ENCODE peak calls at places on chromosomes 1 and 21, in ten cellular contexts. K is A549, J is transverse colon, X is NB4, N is gastrocnemius medialis, L is stomach, R is lower leg skin, Z is spleen, T is heart left ventricle, A is GM12878. I is an unnamed sample.

GRCh38 chr1:100710881-100711660 is 8.5 kb upstream of the VCAM1 start:
- DNase-seq in K (no peak), J (no peak), X (peak), N (no peak), L (no peak), R (no peak), Z (no peak), T (no peak), A (no peak), I (no peak)

GRCh38 chr1:9822897-9823692 is 670 bp downstream of the CLSTN1 start:
- DNase-seq in K (peak), J (peak), X (peak), N (no peak), L (no peak), R (no peak), Z (peak), T (peak), A (no peak), I (peak)

GRCh38 chr1:235902638-235903542 is 36.2 kb upstream of the LYST start:
- DNase-seq in K (peak), J (peak), X (peak), N (no peak), L (peak), R (no peak), Z (no peak), T (no peak), A (no peak), I (peak)

GRCh38 chr21:38645282-38645681 is 147.0 kb upstream of the ERG start:
- DNase-seq in K (no peak), J (no peak), X (no peak), N (no peak), L (no peak), R (no peak), Z (no peak), T (no peak), A (no peak), I (peak)

GRCh38 chr21:41824466-41825207 is 54.5 kb downstream of the PRDM15 start:
- DNase-seq in K (no peak), J (no peak), X (no peak), N (no peak), L (no peak), R (no peak), Z (peak), T (no peak), A (no peak), I (no peak)

GRCh38 chr1:230834292-230834691 is 34.0 kb downstream of the C1orf198 start:
- DNase-seq in K (no peak), J (no peak), X (no peak), N (no peak), L (no peak), R (no peak), Z (no peak), T (no peak), A (no peak), I (no peak)

GRCh38 chr1:25765152-25765909 is 34.7 kb upstream of the SELENON start:
- DNase-seq in K (no peak), J (no peak), X (peak), N (no peak), L (no peak), R (no peak), Z (no peak), T (no peak), A (no peak), I (no peak)

GRCh38 chr21:43893536-43894205 is 28.6 kb downstream of the AGPAT3 start:
- DNase-seq in K (no peak), J (no peak), X (no peak), N (no peak), L (peak), R (no peak), Z (peak), T (no peak), A (no peak), I (no peak)

GRCh38 chr1:109640285-109640865 is 15.5 kb upstream of the GSTM4 start:
- DNase-seq in K (peak), J (peak), X (peak), N (peak), L (peak), R (peak), Z (peak), T (peak), A (no peak), I (peak)

GRCh38 chr1:210597555-210598134 is 268.9 kb downstream of the HHAT start:
- DNase-seq in K (peak), J (no peak), X (peak), N (no peak), L (no peak), R (no peak), Z (no peak), T (no peak), A (peak), I (peak)

GRCh38 chr1:226677121-226678020 is 61.7 kb downstream of the ITPKB start:
- DNase-seq in K (peak), J (peak), X (peak), N (peak), L (peak), R (peak), Z (peak), T (peak), A (no peak), I (peak)

GRCh38 chr1:209652873-209653401 is 712 bp upstream of the LAMB3 start:
- DNase-seq in K (peak), J (peak), X (no peak), N (no peak), L (peak), R (peak), Z (no peak), T (peak), A (no peak), I (no peak)

GRCh38 chr1:27331922-27332321 is 9.9 kb upstream of the SYTL1 start:
- DNase-seq in K (no peak), J (no peak), X (no peak), N (no peak), L (no peak), R (no peak), Z (peak), T (no peak), A (no peak), I (no peak)

GRCh38 chr1:198088360-198089071 is 68.3 kb upstream of the NEK7 start:
- DNase-seq in K (peak), J (no peak), X (peak), N (no peak), L (no peak), R (no peak), Z (no peak), T (no peak), A (no peak), I (peak)

GRCh38 chr1:27536767-27537166 is 46.8 kb upstream of the WASF2 start:
- DNase-seq in K (peak), J (peak), X (no peak), N (no peak), L (no peak), R (no peak), Z (no peak), T (peak), A (no peak), I (peak)

GRCh38 chr1:80248886-80249285 is 1242.4 kb upstream of the ADGRL4 start:
- DNase-seq in K (no peak), J (no peak), X (no peak), N (no peak), L (no peak), R (no peak), Z (no peak), T (no peak), A (no peak), I (no peak)

GRCh38 chr1:39760074-39761008 is 10.8 kb downstream of the OXCT2 start:
- DNase-seq in K (no peak), J (no peak), X (no peak), N (no peak), L (no peak), R (no peak), Z (no peak), T (no peak), A (no peak), I (no peak)
- TF ChIP-seq POLR2A in K (no peak), J (no peak), X (no peak), N (no peak), L (no peak), R (no peak), Z (no peak), T (no peak), A (peak), I (no peak)

DNA sequence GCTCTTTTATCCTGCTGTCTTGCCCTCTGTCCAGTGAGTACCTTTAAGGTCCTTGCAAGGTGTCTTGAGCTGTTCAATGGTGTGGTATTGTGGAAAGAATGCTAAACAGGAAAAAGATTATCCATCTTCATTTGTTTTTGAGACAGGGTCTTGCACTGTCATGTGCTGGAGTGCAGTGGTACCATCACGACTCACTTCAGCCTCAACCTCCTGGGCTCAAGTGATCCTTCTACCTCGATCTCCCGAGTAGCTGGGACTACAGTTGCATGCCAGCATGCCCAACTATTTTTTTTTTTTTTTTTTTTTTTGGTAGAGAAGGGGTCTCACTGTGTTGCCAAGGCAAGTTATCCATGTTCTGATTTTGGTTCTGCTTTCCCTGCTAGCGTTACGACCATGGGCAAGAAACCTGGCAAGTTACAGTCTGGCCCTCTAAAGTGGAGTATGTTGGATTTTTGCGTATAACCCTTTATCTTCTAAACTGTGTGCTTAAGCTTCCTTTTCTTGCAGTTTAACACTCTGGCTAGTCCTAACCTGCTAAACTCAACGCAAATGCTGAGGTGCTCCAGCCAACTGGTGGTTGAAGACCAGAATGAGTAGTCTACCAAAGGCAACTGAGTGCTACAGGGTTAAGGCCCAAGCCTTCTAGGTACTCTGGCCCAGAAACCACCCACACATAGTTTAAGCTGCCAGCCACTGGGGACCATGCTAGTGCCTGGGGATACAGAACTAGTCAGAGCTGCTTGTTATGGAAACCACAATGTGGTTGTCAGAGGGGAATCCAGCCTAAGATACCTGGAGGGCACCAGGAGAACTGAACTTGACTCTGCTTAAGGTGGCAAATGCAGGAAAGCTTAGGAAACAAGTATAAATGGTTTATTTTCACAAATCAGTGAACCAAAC is 7.9 kb downstream of the RPL11 start:
- DNase-seq in K (no peak), J (no peak), X (peak), N (no peak), L (no peak), R (no peak), Z (no peak), T (no peak), A (no peak), I (no peak)
- TF ChIP-seq POLR2A in K (no peak), J (no peak), X (no peak), N (no peak), L (no peak), R (no peak), Z (no peak), T (no peak), A (no peak), I (no peak)

DNA sequence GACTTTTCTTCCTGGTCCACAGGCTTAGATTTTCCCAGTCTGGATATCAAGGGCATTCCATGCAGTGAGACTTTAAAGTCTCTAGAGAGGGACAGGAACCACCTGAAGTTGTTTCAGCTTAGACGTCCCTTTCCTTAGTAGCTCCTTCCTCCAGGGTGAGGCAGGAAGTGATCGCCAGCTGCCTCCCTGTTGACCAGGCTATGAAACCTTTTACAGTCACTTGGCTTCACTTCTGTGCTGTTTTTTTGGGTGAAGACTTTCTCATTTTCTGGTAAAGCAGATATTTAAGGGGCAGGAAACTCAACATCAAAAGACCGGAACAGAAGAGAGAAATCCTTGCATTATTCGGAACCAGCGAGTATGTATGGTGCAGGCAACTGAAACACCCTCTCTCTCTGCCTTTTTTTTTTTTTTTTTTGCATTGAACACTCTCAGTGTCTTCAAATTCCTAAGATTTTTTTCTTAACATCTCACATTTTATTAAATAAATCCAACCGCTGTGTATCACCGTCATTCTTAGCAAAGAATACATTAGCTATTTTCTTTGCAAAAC is 234.6 kb upstream of the IRF2BP2 start:
- DNase-seq in K (no peak), J (no peak), X (peak), N (no peak), L (no peak), R (no peak), Z (no peak), T (no peak), A (no peak), I (no peak)
- TF ChIP-seq POLR2A in K (no peak), J (no peak), X (no peak), N (no peak), L (no peak), R (no peak), Z (no peak), T (no peak), A (no peak), I (no peak)

DNA sequence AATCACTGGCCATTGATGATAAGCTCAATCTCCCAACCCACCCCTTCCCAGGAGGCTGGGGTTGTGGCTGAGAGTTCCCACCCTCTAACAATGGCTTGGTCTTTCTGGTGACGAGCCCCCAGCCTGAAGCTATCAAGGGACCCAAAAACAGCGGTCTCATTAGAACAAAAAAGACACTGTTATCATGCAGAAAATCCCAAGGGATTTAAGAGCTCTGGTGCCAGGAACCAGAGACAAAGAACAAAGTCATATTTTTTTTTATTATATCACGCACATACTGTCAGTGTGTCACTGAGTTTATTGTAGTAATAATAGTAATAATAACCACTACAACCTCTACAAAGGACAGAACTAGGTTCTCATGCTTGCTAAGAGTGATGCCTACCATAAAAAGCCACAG is 43.9 kb downstream of the CCDC185 start:
- DNase-seq in K (no peak), J (no peak), X (no peak), N (no peak), L (no peak), R (no peak), Z (no peak), T (no peak), A (no peak), I (no peak)
- TF ChIP-seq POLR2A in K (no peak), J (no peak), X (no peak), N (no peak), L (no peak), R (no peak), Z (no peak), T (no peak), A (no peak), I (no peak)

GRCh38 chr1:151993734-151994496 is at the start of gene S100A10:
- DNase-seq in K (peak), J (peak), X (peak), N (peak), L (peak), R (peak), Z (peak), T (peak), A (no peak), I (no peak)
- TF ChIP-seq POLR2A in K (peak), J (peak), X (peak), N (peak), L (no peak), R (peak), Z (no peak), T (peak), A (no peak), I (peak)

GRCh38 chr1:45943185-45943584 is 139.8 kb downstream of the MAST2 start:
- DNase-seq in K (no peak), J (no peak), X (no peak), N (no peak), L (no peak), R (no peak), Z (no peak), T (no peak), A (no peak), I (no peak)
- TF ChIP-seq POLR2A in K (no peak), J (no peak), X (no peak), N (no peak), L (no peak), R (no peak), Z (no peak), T (no peak), A (no peak), I (no peak)

DNA sequence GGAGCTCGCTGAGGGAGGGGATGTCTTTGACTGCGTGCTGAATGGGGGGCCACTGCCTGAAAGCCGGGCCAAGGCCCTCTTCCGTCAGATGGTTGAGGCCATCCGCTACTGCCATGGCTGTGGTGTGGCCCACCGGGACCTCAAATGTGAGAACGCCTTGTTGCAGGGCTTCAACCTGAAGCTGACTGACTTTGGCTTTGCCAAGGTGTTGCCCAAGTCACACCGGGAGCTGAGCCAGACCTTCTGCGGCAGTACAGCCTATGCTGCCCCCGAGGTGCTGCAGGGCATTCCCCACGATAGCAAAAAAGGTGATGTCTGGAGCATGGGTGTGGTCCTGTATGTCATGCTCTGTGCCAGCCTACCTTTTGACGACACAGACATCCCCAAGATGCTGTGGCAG is 1.4 kb downstream of the TSSK3 start:
- DNase-seq in K (no peak), J (no peak), X (no peak), N (peak), L (no peak), R (no peak), Z (peak), T (no peak), A (no peak), I (no peak)
- TF ChIP-seq POLR2A in K (no peak), J (no peak), X (no peak), N (no peak), L (no peak), R (no peak), Z (no peak), T (no peak), A (peak), I (no peak)

GRCh38 chr1:18955442-18956188 is 861 bp downstream of the IFFO2 start:
- DNase-seq in K (no peak), J (peak), X (peak), N (no peak), L (peak), R (no peak), Z (peak), T (peak), A (no peak), I (no peak)
- TF ChIP-seq POLR2A in K (no peak), J (no peak), X (no peak), N (no peak), L (no peak), R (no peak), Z (no peak), T (no peak), A (peak), I (no peak)

DNA sequence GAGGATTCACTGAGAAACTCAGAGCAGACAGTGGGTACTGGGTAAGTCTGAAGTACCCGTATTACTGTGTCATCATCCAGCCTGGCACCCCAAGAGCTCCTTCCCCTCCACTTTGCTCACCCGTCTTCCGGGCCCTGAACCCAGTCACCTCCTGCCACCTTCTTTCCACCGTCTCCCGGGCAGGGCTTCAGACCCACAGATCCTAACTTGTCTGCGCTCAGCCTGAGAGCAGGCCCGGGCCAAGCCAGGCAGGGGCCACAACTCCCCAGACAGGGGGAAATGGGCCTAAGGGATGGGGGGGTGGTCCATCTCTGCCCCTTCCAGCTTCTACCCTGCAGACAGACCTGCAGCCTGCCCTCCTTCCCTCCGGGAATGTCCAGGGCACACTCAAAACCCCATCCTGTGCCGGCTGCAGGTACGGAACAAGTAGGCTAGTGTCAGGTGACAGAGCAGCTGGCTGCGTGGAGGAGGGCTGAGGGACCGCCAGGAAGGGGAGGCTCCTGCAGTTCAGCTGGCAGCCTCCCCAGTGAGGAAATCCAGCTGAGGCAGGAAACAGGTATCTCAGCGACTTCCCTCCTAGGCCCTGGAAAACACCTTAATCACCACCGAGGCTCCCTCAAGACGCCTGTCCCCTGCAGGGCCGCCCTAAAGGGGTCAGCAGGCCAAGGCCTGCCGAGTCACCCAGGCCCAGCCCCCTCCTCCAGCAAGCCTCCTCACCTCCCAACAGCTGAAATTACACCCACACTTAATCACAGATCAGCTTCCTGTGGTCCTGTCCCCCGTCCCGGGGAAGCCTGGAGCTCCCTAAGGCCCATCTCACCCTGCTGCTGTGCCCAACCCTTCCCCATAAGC is 3.5 kb downstream of the HSPG2 start:
- DNase-seq in K (no peak), J (peak), X (no peak), N (peak), L (peak), R (peak), Z (no peak), T (peak), A (no peak), I (no peak)
- TF ChIP-seq POLR2A in K (no peak), J (no peak), X (no peak), N (peak), L (no peak), R (no peak), Z (no peak), T (no peak), A (no peak), I (no peak)

GRCh38 chr1:154970631-154971340 is at the start of gene SHC1:
- DNase-seq in K (peak), J (peak), X (peak), N (peak), L (peak), R (peak), Z (peak), T (peak), A (no peak), I (peak)

GRCh38 chr1:154972517-154973343 is 1.8 kb upstream of the CKS1B start:
- DNase-seq in K (peak), J (peak), X (no peak), N (no peak), L (peak), R (peak), Z (peak), T (no peak), A (no peak), I (peak)

GRCh38 chr1:154973344-154974085 is 966 bp upstream of the CKS1B start:
- DNase-seq in K (peak), J (peak), X (peak), N (peak), L (peak), R (peak), Z (peak), T (peak), A (peak), I (peak)

GRCh38 chr1:154971341-154971998 is 923 bp upstream of the SHC1 start:
- DNase-seq in K (peak), J (peak), X (no peak), N (peak), L (peak), R (peak), Z (peak), T (peak), A (no peak), I (no peak)

DNA sequence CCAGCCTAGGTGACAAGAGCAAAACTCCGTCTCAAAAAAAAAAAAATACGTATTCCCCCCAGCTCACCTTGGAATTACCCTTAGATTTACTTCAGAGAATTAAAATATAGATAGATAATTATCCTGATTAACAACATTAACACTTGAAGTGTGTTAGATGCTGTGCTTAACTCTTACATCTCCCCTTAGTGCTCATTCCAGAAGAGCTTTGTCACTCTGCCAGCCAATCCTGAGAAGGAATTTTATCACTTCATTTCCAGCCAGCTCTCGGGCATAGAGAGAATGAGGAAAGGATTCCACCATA is 1.6 kb upstream of the SHC1 start:
- DNase-seq in K (no peak), J (no peak), X (no peak), N (no peak), L (no peak), R (no peak), Z (no peak), T (no peak), A (no peak), I (no peak)
- TF ChIP-seq POLR2A in K (no peak), J (no peak), X (no peak), N (no peak), L (no peak), R (no peak), Z (no peak), T (no peak), A (no peak), I (no peak)

I was measured in H54.